ENCODE peak calls at places on chromosomes 6 and 20, in four cellular contexts. V is brain microvascular endothelial cell; D is stimulated activated naive B cell treated with anti-CD40 and anti-IgM and Interleukin-4, amounts not matched to agents 10 μg/mL and 1 μg/mL and 100 μg/mL, for 72 hours; P is psoas muscle. C is an unnamed sample.

GRCh38 chr20:50339196-50339901 is 148.7 kb downstream of the CEBPB start:
- DNase-seq in V (no peak), D (no peak), P (no peak), C (peak)

GRCh38 chr6:147382945-147383554 is 125.4 kb upstream of the SAMD5 start:
- DNase-seq in V (peak), D (no peak), P (no peak), C (peak)

GRCh38 chr6:133193396-133193795 is 47.8 kb upstream of the EYA4 start:
- DNase-seq in V (no peak), D (no peak), P (no peak), C (no peak)

GRCh38 chr20:52972190-52972937 is at the start of gene TSHZ2:
- DNase-seq in V (peak), D (no peak), P (peak), C (peak)

GRCh38 chr6:30513451-30513850 is 24.1 kb downstream of the HLA-E start:
- DNase-seq in V (no peak), D (no peak), P (no peak), C (no peak)

GRCh38 chr6:208379-208778 is 83.9 kb upstream of the DUSP22 start:
- DNase-seq in V (no peak), D (no peak), P (no peak), C (no peak)

GRCh38 chr6:31495580-31495979 is 2.4 kb upstream of the MICB start:
- DNase-seq in V (peak), D (no peak), P (no peak), C (peak)

GRCh38 chr6:153013438-153013837 is 10.9 kb upstream of the MTRF1L start:
- DNase-seq in V (no peak), D (no peak), P (no peak), C (no peak)

GRCh38 chr20:44056010-44056698 is 130.8 kb downstream of the JPH2 start:
- DNase-seq in V (peak), D (peak), P (no peak), C (peak)

GRCh38 chr6:165205632-165206031 is 103.8 kb downstream of the C6orf118 start:
- DNase-seq in V (no peak), D (no peak), P (no peak), C (no peak)

GRCh38 chr6:137779982-137780381 is 87.1 kb upstream of the TNFAIP3 start:
- DNase-seq in V (no peak), D (no peak), P (no peak), C (no peak)

GRCh38 chr20:48335421-48336090 is 492.2 kb downstream of the PREX1 start:
- DNase-seq in V (no peak), D (no peak), P (no peak), C (no peak)

GRCh38 chr6:53961679-53962370 is 149.4 kb upstream of the MLIP start:
- DNase-seq in V (peak), D (no peak), P (no peak), C (peak)

GRCh38 chr20:34037767-34038166 is 44.1 kb downstream of the RALY start:
- DNase-seq in V (no peak), D (no peak), P (peak), C (no peak)

GRCh38 chr6:106997392-106998257 is 23.1 kb upstream of the CD24 start:
- DNase-seq in V (peak), D (peak), P (no peak), C (peak)

GRCh38 chr6:170454512-170455285 is 98.4 kb downstream of the PSMB1 start:
- DNase-seq in V (no peak), D (no peak), P (no peak), C (no peak)

GRCh38 chr20:13819885-13820645 is 35.2 kb downstream of the NDUFAF5 start:
- DNase-seq in V (no peak), D (no peak), P (peak), C (peak)

GRCh38 chr6:45872827-45873226 is 142.8 kb downstream of the CLIC5 start:
- DNase-seq in V (no peak), D (no peak), P (no peak), C (no peak)

GRCh38 chr6:12037803-12038202 is 25.7 kb downstream of the HIVEP1 start:
- DNase-seq in V (no peak), D (no peak), P (no peak), C (no peak)

GRCh38 chr20:325889-326644 is 715 bp downstream of the SOX12 start:
- DNase-seq in V (peak), D (peak), P (peak), C (peak)

GRCh38 chr6:33201935-33202334 is 1.3 kb downstream of the SLC39A7 start:
- DNase-seq in V (no peak), D (no peak), P (no peak), C (no peak)

GRCh38 chr6:40956871-40957270 is 82.2 kb downstream of the UNC5CL start:
- DNase-seq in V (no peak), D (no peak), P (no peak), C (no peak)

GRCh38 chr20:17530716-17531536 is at the start of gene BFSP1:
- DNase-seq in V (peak), D (peak), P (peak), C (peak)

C was measured in Daoy.